ENCODE peak calls at places on chromosome 12, in five cellular contexts. One of them, this sample, is unnamed.
A peak's percentile ranks its signal among the peaks of the same experiment; 100 is the strongest.

GRCh38 chr12:4118017-4118510 is 155.5 kb upstream of the CCND2 start:
- DNase-seq in heart right ventricle: peak; percentile 43
- DNase-seq in body of pancreas: no peak
- DNase-seq in activated naive CD8-positive, alpha-beta T cell treated with anti-CD3 and anti-CD28 coated beads, Interleukin-2, amount 50 U/mL, for 24 hours: no peak
- DNase-seq in NCI-H1417: no peak
- DNase-seq in this sample: peak; percentile 89

GRCh38 chr12:120573560-120573959 is 7.6 kb downstream of the POP5 start:
- DNase-seq in heart right ventricle: no peak
- DNase-seq in activated naive CD8-positive, alpha-beta T cell treated with anti-CD3 and anti-CD28 coated beads, Interleukin-2, amount 50 U/mL, for 24 hours: no peak
- DNase-seq in NCI-H1417: no peak
- DNase-seq in body of pancreas: no peak
- DNase-seq in this sample: no peak

GRCh38 chr12:26010293-26010821 is 51.9 kb downstream of the RASSF8 start:
- DNase-seq in NCI-H1417: no peak
- DNase-seq in heart right ventricle: no peak
- DNase-seq in body of pancreas: no peak
- DNase-seq in activated naive CD8-positive, alpha-beta T cell treated with anti-CD3 and anti-CD28 coated beads, Interleukin-2, amount 50 U/mL, for 24 hours: no peak
- DNase-seq in this sample: peak; percentile 65

GRCh38 chr12:50933459-50934124 is 18.8 kb upstream of the HIGD1C start:
- DNase-seq in body of pancreas: no peak
- DNase-seq in NCI-H1417: no peak
- DNase-seq in activated naive CD8-positive, alpha-beta T cell treated with anti-CD3 and anti-CD28 coated beads, Interleukin-2, amount 50 U/mL, for 24 hours: no peak
- DNase-seq in heart right ventricle: no peak
- DNase-seq in this sample: no peak

GRCh38 chr12:2231011-2231595 is 178.3 kb downstream of the CACNA1C start:
- DNase-seq in activated naive CD8-positive, alpha-beta T cell treated with anti-CD3 and anti-CD28 coated beads, Interleukin-2, amount 50 U/mL, for 24 hours: no peak
- DNase-seq in body of pancreas: no peak
- DNase-seq in heart right ventricle: no peak
- DNase-seq in NCI-H1417: no peak
- DNase-seq in this sample: no peak

GRCh38 chr12:114241973-114242434 is 163.9 kb downstream of the TBX5 start:
- DNase-seq in NCI-H1417: no peak
- DNase-seq in body of pancreas: no peak
- DNase-seq in activated naive CD8-positive, alpha-beta T cell treated with anti-CD3 and anti-CD28 coated beads, Interleukin-2, amount 50 U/mL, for 24 hours: no peak
- DNase-seq in heart right ventricle: no peak
- DNase-seq in this sample: no peak

GRCh38 chr12:62660763-62661162 is 194.1 kb downstream of the MON2 start:
- DNase-seq in heart right ventricle: no peak
- DNase-seq in activated naive CD8-positive, alpha-beta T cell treated with anti-CD3 and anti-CD28 coated beads, Interleukin-2, amount 50 U/mL, for 24 hours: no peak
- DNase-seq in body of pancreas: no peak
- DNase-seq in NCI-H1417: no peak
- DNase-seq in this sample: no peak

GRCh38 chr12:92049403-92049802 is 96.2 kb downstream of the BTG1 start:
- DNase-seq in NCI-H1417: no peak
- DNase-seq in activated naive CD8-positive, alpha-beta T cell treated with anti-CD3 and anti-CD28 coated beads, Interleukin-2, amount 50 U/mL, for 24 hours: no peak
- DNase-seq in body of pancreas: no peak
- DNase-seq in heart right ventricle: no peak
- DNase-seq in this sample: no peak

GRCh38 chr12:24780969-24781368 is 167.9 kb downstream of the BCAT1 start:
- DNase-seq in heart right ventricle: no peak
- DNase-seq in NCI-H1417: peak; percentile 8
- DNase-seq in activated naive CD8-positive, alpha-beta T cell treated with anti-CD3 and anti-CD28 coated beads, Interleukin-2, amount 50 U/mL, for 24 hours: no peak
- DNase-seq in body of pancreas: no peak
- DNase-seq in this sample: no peak

GRCh38 chr12:62808166-62808879 is 126.6 kb downstream of the PPM1H start:
- DNase-seq in body of pancreas: no peak
- DNase-seq in heart right ventricle: no peak
- DNase-seq in NCI-H1417: no peak
- DNase-seq in activated naive CD8-positive, alpha-beta T cell treated with anti-CD3 and anti-CD28 coated beads, Interleukin-2, amount 50 U/mL, for 24 hours: peak; percentile 7
- DNase-seq in this sample: no peak

GRCh38 chr12:89707992-89708792 is 446 bp downstream of the ATP2B1 start:
- DNase-seq in heart right ventricle: peak; percentile 48
- DNase-seq in NCI-H1417: peak; percentile 87
- DNase-seq in activated naive CD8-positive, alpha-beta T cell treated with anti-CD3 and anti-CD28 coated beads, Interleukin-2, amount 50 U/mL, for 24 hours: peak; percentile 48
- DNase-seq in body of pancreas: peak; percentile 45
- DNase-seq in this sample: no peak

GRCh38 chr12:62692884-62693283 is 226.3 kb downstream of the MON2 start:
- DNase-seq in body of pancreas: no peak
- DNase-seq in heart right ventricle: no peak
- DNase-seq in NCI-H1417: no peak
- DNase-seq in activated naive CD8-positive, alpha-beta T cell treated with anti-CD3 and anti-CD28 coated beads, Interleukin-2, amount 50 U/mL, for 24 hours: no peak
- DNase-seq in this sample: no peak

GRCh38 chr12:121798807-121799174 is 5.0 kb upstream of the SETD1B start:
- DNase-seq in heart right ventricle: no peak
- DNase-seq in NCI-H1417: no peak
- DNase-seq in body of pancreas: no peak
- DNase-seq in activated naive CD8-positive, alpha-beta T cell treated with anti-CD3 and anti-CD28 coated beads, Interleukin-2, amount 50 U/mL, for 24 hours: no peak
- DNase-seq in this sample: no peak

GRCh38 chr12:98820005-98820404 is 174.9 kb downstream of the APAF1 start:
- DNase-seq in body of pancreas: no peak
- DNase-seq in activated naive CD8-positive, alpha-beta T cell treated with anti-CD3 and anti-CD28 coated beads, Interleukin-2, amount 50 U/mL, for 24 hours: no peak
- DNase-seq in heart right ventricle: no peak
- DNase-seq in NCI-H1417: no peak
- DNase-seq in this sample: peak; percentile 82

GRCh38 chr12:92155733-92156132 is 10.1 kb upstream of the BTG1 start:
- DNase-seq in activated naive CD8-positive, alpha-beta T cell treated with anti-CD3 and anti-CD28 coated beads, Interleukin-2, amount 50 U/mL, for 24 hours: no peak
- DNase-seq in NCI-H1417: no peak
- DNase-seq in heart right ventricle: no peak
- DNase-seq in body of pancreas: no peak
- DNase-seq in this sample: no peak

GRCh38 chr12:15650399-15651128 is 138.6 kb downstream of the EPS8 start:
- DNase-seq in body of pancreas: no peak
- DNase-seq in NCI-H1417: no peak
- DNase-seq in activated naive CD8-positive, alpha-beta T cell treated with anti-CD3 and anti-CD28 coated beads, Interleukin-2, amount 50 U/mL, for 24 hours: no peak
- DNase-seq in heart right ventricle: no peak
- DNase-seq in this sample: no peak

GRCh38 chr12:105316931-105317330 is 13.6 kb upstream of the C12orf75 start:
- DNase-seq in body of pancreas: no peak
- DNase-seq in NCI-H1417: no peak
- DNase-seq in activated naive CD8-positive, alpha-beta T cell treated with anti-CD3 and anti-CD28 coated beads, Interleukin-2, amount 50 U/mL, for 24 hours: no peak
- DNase-seq in heart right ventricle: no peak
- DNase-seq in this sample: no peak

GRCh38 chr12:11814362-11814761 is 164.9 kb downstream of the ETV6 start:
- DNase-seq in NCI-H1417: peak; percentile 22
- DNase-seq in heart right ventricle: no peak
- DNase-seq in body of pancreas: no peak
- DNase-seq in activated naive CD8-positive, alpha-beta T cell treated with anti-CD3 and anti-CD28 coated beads, Interleukin-2, amount 50 U/mL, for 24 hours: peak; percentile 19
- DNase-seq in this sample: peak; percentile 63

GRCh38 chr12:14607561-14607960 is 39.9 kb upstream of the PLBD1 start:
- DNase-seq in body of pancreas: no peak
- DNase-seq in activated naive CD8-positive, alpha-beta T cell treated with anti-CD3 and anti-CD28 coated beads, Interleukin-2, amount 50 U/mL, for 24 hours: no peak
- DNase-seq in heart right ventricle: no peak
- DNase-seq in NCI-H1417: no peak
- DNase-seq in this sample: no peak

GRCh38 chr12:75720807-75721206 is 209.4 kb upstream of the KRR1 start:
- DNase-seq in body of pancreas: peak; percentile 62
- DNase-seq in activated naive CD8-positive, alpha-beta T cell treated with anti-CD3 and anti-CD28 coated beads, Interleukin-2, amount 50 U/mL, for 24 hours: no peak
- DNase-seq in NCI-H1417: no peak
- DNase-seq in heart right ventricle: no peak
- DNase-seq in this sample: peak; percentile 28

GRCh38 chr12:132201391-132202120 is 57.3 kb downstream of the NOC4L start:
- DNase-seq in body of pancreas: no peak
- DNase-seq in NCI-H1417: no peak
- DNase-seq in activated naive CD8-positive, alpha-beta T cell treated with anti-CD3 and anti-CD28 coated beads, Interleukin-2, amount 50 U/mL, for 24 hours: no peak
- DNase-seq in heart right ventricle: no peak
- DNase-seq in this sample: no peak

GRCh38 chr12:92312463-92312970 is 166.9 kb upstream of the BTG1 start:
- DNase-seq in heart right ventricle: no peak
- DNase-seq in NCI-H1417: no peak
- DNase-seq in body of pancreas: no peak
- DNase-seq in activated naive CD8-positive, alpha-beta T cell treated with anti-CD3 and anti-CD28 coated beads, Interleukin-2, amount 50 U/mL, for 24 hours: no peak
- DNase-seq in this sample: no peak

GRCh38 chr12:26798669-26799068 is 34.3 kb downstream of the ITPR2 start:
- DNase-seq in NCI-H1417: no peak
- DNase-seq in heart right ventricle: no peak
- DNase-seq in activated naive CD8-positive, alpha-beta T cell treated with anti-CD3 and anti-CD28 coated beads, Interleukin-2, amount 50 U/mL, for 24 hours: no peak
- DNase-seq in body of pancreas: no peak
- DNase-seq in this sample: no peak

GRCh38 chr12:124713041-124713435 is 145.6 kb upstream of the NCOR2 start:
- DNase-seq in body of pancreas: no peak
- DNase-seq in activated naive CD8-positive, alpha-beta T cell treated with anti-CD3 and anti-CD28 coated beads, Interleukin-2, amount 50 U/mL, for 24 hours: no peak
- DNase-seq in heart right ventricle: peak; percentile 63
- DNase-seq in NCI-H1417: no peak
- DNase-seq in this sample: no peak

GRCh38 chr12:66449531-66449930 is 147.2 kb downstream of the HELB start:
- DNase-seq in activated naive CD8-positive, alpha-beta T cell treated with anti-CD3 and anti-CD28 coated beads, Interleukin-2, amount 50 U/mL, for 24 hours: no peak
- DNase-seq in body of pancreas: no peak
- DNase-seq in heart right ventricle: no peak
- DNase-seq in NCI-H1417: no peak
- DNase-seq in this sample: no peak

GRCh38 chr12:6752931-6753771 is at the start of gene MLF2:
- DNase-seq in NCI-H1417: peak; percentile 94
- DNase-seq in heart right ventricle: peak; percentile 98
- DNase-seq in body of pancreas: peak; percentile 99
- DNase-seq in activated naive CD8-positive, alpha-beta T cell treated with anti-CD3 and anti-CD28 coated beads, Interleukin-2, amount 50 U/mL, for 24 hours: peak; percentile 98
- DNase-seq in this sample: peak; percentile 99

GRCh38 chr12:22543246-22544037 is 900 bp downstream of the C2CD5 start:
- DNase-seq in NCI-H1417: peak; percentile 88
- DNase-seq in body of pancreas: peak; percentile 65
- DNase-seq in activated naive CD8-positive, alpha-beta T cell treated with anti-CD3 and anti-CD28 coated beads, Interleukin-2, amount 50 U/mL, for 24 hours: peak; percentile 51
- DNase-seq in heart right ventricle: peak; percentile 52
- DNase-seq in this sample: peak; percentile 69

GRCh38 chr12:94204647-94205247 is 56.4 kb downstream of the PLXNC1 start:
- DNase-seq in activated naive CD8-positive, alpha-beta T cell treated with anti-CD3 and anti-CD28 coated beads, Interleukin-2, amount 50 U/mL, for 24 hours: peak; percentile 18
- DNase-seq in heart right ventricle: no peak
- DNase-seq in NCI-H1417: no peak
- DNase-seq in body of pancreas: no peak
- DNase-seq in this sample: no peak

GRCh38 chr12:124445826-124446225 is 121.6 kb downstream of the NCOR2 start:
- DNase-seq in heart right ventricle: peak; percentile 8
- DNase-seq in activated naive CD8-positive, alpha-beta T cell treated with anti-CD3 and anti-CD28 coated beads, Interleukin-2, amount 50 U/mL, for 24 hours: no peak
- DNase-seq in body of pancreas: no peak
- DNase-seq in NCI-H1417: no peak
- DNase-seq in this sample: no peak

This sample was measured in myocyte.